ENCODE peak calls at places on chromosome 1, in five cellular contexts. Q is NCI-H2029, G is KBM-7, P is head of caudate nucleus, L is neuronal stem cell. H is an unnamed sample.

GRCh38 chr1:19646366-19646765 is 2.3 kb downstream of the NBL1 start:
- DNase-seq in Q (no peak), G (no peak), P (no peak), L (no peak), H (no peak)

GRCh38 chr1:100810360-100810759 is 84.3 kb downstream of the EXTL2 start:
- DNase-seq in Q (no peak), G (no peak), P (no peak), L (no peak), H (no peak)

GRCh38 chr1:99645199-99645598 is 714 bp upstream of the PALMD start:
- DNase-seq in Q (peak; percentile 33), G (no peak), P (no peak), L (no peak), H (no peak)

GRCh38 chr1:233304489-233305102 is 9.1 kb upstream of the PCNX2 start:
- DNase-seq in Q (peak; percentile 9), G (peak; percentile 59), P (no peak), L (no peak), H (peak; percentile 35)

GRCh38 chr1:38817958-38818705 is 41.4 kb downstream of the RRAGC start:
- DNase-seq in Q (no peak), G (peak; percentile 37), P (no peak), L (peak; percentile 76), H (peak; percentile 34)

GRCh38 chr1:110551278-110551809 is 32.4 kb upstream of the KCNA10 start:
- DNase-seq in Q (no peak), G (no peak), P (no peak), L (no peak), H (no peak)

GRCh38 chr1:26169669-26170471 is at the start of gene ZNF593:
- DNase-seq in Q (peak; percentile 73), G (peak; percentile 92), P (peak; percentile 84), L (peak; percentile 82), H (peak; percentile 92)

GRCh38 chr1:206663832-206664652 is 20.7 kb upstream of the MAPKAPK2 start:
- DNase-seq in Q (peak; percentile 17), G (peak; percentile 86), P (no peak), L (peak; percentile 89), H (peak; percentile 74)

GRCh38 chr1:236141447-236142357 is 637 bp upstream of the GPR137B start:
- DNase-seq in Q (peak; percentile 12), G (peak; percentile 35), P (no peak), L (peak; percentile 57), H (peak; percentile 44)

GRCh38 chr1:204450461-204451257 is 39.0 kb upstream of the PPP1R15B start:
- DNase-seq in Q (no peak), G (no peak), P (no peak), L (no peak), H (no peak)

GRCh38 chr1:44802306-44803061 is 2.3 kb downstream of the PLK3 start:
- DNase-seq in Q (no peak), G (no peak), P (no peak), L (peak; percentile 84), H (no peak)

GRCh38 chr1:10530756-10531155 is 56.0 kb downstream of the PEX14 start:
- DNase-seq in Q (no peak), G (no peak), P (no peak), L (no peak), H (no peak)

GRCh38 chr1:200969726-200970521 is 53.6 kb downstream of the KIF21B start:
- DNase-seq in Q (no peak), G (no peak), P (no peak), L (no peak), H (no peak)

GRCh38 chr1:162212713-162213112 is 143.2 kb downstream of the NOS1AP start:
- DNase-seq in Q (no peak), G (no peak), P (no peak), L (no peak), H (no peak)

GRCh38 chr1:41021526-41022308 is at the start of gene SLFNL1:
- DNase-seq in Q (peak; percentile 99), G (no peak), P (no peak), L (no peak), H (no peak)